ENCODE peak calls at places on chromosomes 2 and 18, in seven cellular contexts. One of them, this sample, is unnamed.

GRCh38 chr2:123521868-123522267 is 503.2 kb upstream of the CNTNAP5 start:
- DNase-seq in RCC 7860: no peak
- DNase-seq in HL-60: no peak
- DNase-seq in H54: no peak
- DNase-seq in EH: no peak
- DNase-seq in hippocampal formation: no peak
- DNase-seq in kidney tubule cell: no peak
- DNase-seq in this sample: no peak

GRCh38 chr2:170006592-170007327 is 171.2 kb upstream of the MYO3B start:
- DNase-seq in RCC 7860: no peak
- DNase-seq in HL-60: no peak
- DNase-seq in H54: no peak
- DNase-seq in EH: no peak
- DNase-seq in hippocampal formation: no peak
- DNase-seq in kidney tubule cell: no peak
- DNase-seq in this sample: no peak

GRCh38 chr2:106197878-106198277 is 3.8 kb upstream of the UXS1 start:
- DNase-seq in RCC 7860: peak; percentile 87
- DNase-seq in HL-60: no peak
- DNase-seq in H54: no peak
- DNase-seq in EH: peak; percentile 94
- DNase-seq in hippocampal formation: no peak
- DNase-seq in kidney tubule cell: peak; percentile 97
- DNase-seq in this sample: no peak

GRCh38 chr2:86074256-86074655 is 31.4 kb downstream of the POLR1A start:
- DNase-seq in RCC 7860: no peak
- DNase-seq in HL-60: no peak
- DNase-seq in H54: no peak
- DNase-seq in EH: no peak
- DNase-seq in hippocampal formation: no peak
- DNase-seq in kidney tubule cell: no peak
- DNase-seq in this sample: no peak

GRCh38 chr2:125086313-125087184 is 1061.5 kb downstream of the CNTNAP5 start:
- DNase-seq in RCC 7860: no peak
- DNase-seq in HL-60: no peak
- DNase-seq in H54: no peak
- DNase-seq in EH: no peak
- DNase-seq in hippocampal formation: no peak
- DNase-seq in kidney tubule cell: no peak
- DNase-seq in this sample: no peak

GRCh38 chr2:16708173-16708572 is 42.5 kb upstream of the CYRIA start:
- DNase-seq in RCC 7860: no peak
- DNase-seq in HL-60: no peak
- DNase-seq in H54: no peak
- DNase-seq in EH: no peak
- DNase-seq in hippocampal formation: no peak
- DNase-seq in kidney tubule cell: no peak
- DNase-seq in this sample: no peak

GRCh38 chr18:22398464-22398863 is 19.3 kb downstream of the CTAGE1 start:
- DNase-seq in RCC 7860: no peak
- DNase-seq in HL-60: no peak
- DNase-seq in H54: no peak
- DNase-seq in EH: no peak
- DNase-seq in hippocampal formation: no peak
- DNase-seq in kidney tubule cell: peak; percentile 27
- DNase-seq in this sample: no peak

GRCh38 chr18:51525453-51526225 is 328.2 kb upstream of the MEX3C start:
- DNase-seq in RCC 7860: no peak
- DNase-seq in HL-60: no peak
- DNase-seq in H54: no peak
- DNase-seq in EH: no peak
- DNase-seq in hippocampal formation: no peak
- DNase-seq in kidney tubule cell: peak; percentile 15
- DNase-seq in this sample: no peak